ENCODE peak calls at places on chromosomes 6 and 20, in four cellular contexts. P is K562, C is SK-N-SH, D is GM12878. R is an unnamed sample.

GRCh38 chr6:7247828-7248227 is 65.2 kb downstream of the SSR1 start:
- DNase-seq in P (no peak), C (no peak), D (no peak), R (no peak)

GRCh38 chr20:58293453-58293852 is 16.1 kb upstream of the RAB22A start:
- DNase-seq in P (peak), C (peak), D (no peak), R (peak)

GRCh38 chr6:94673251-94673650 is 904.1 kb upstream of the MANEA start:
- DNase-seq in P (no peak), C (no peak), D (no peak), R (no peak)

GRCh38 chr6:166006593-166007301 is 160.9 kb downstream of the TBXT start:
- DNase-seq in P (no peak), C (peak), D (no peak), R (no peak)

GRCh38 chr6:133179483-133179882 is 61.7 kb upstream of the EYA4 start:
- DNase-seq in P (no peak), C (no peak), D (no peak), R (no peak)

GRCh38 chr6:137403855-137404254 is 90.3 kb downstream of the OLIG3 start:
- DNase-seq in P (no peak), C (no peak), D (no peak), R (no peak)

GRCh38 chr6:143248359-143248758 is 187.7 kb downstream of the AIG1 start:
- DNase-seq in P (no peak), C (no peak), D (no peak), R (no peak)

GRCh38 chr20:58790440-58790839 is 60.3 kb downstream of the GNAS-AS1 start:
- DNase-seq in P (no peak), C (no peak), D (no peak), R (no peak)

GRCh38 chr20:33165416-33166055 is 2.4 kb upstream of the BPIFA2 start:
- DNase-seq in P (no peak), C (no peak), D (no peak), R (no peak)

GRCh38 chr6:124780621-124781020 is 181.6 kb upstream of the RNF217 start:
- DNase-seq in P (no peak), C (no peak), D (no peak), R (no peak)

GRCh38 chr20:38113401-38114325 is 51.4 kb downstream of the TGM2 start:
- DNase-seq in P (peak), C (no peak), D (no peak), R (peak)

GRCh38 chr20:57746832-57747404 is 37.1 kb upstream of the PMEPA1 start:
- DNase-seq in P (no peak), C (peak), D (no peak), R (no peak)

GRCh38 chr6:131945971-131946370 is 5.2 kb downstream of the CCN2 start:
- DNase-seq in P (no peak), C (no peak), D (no peak), R (no peak)

GRCh38 chr6:106534564-106534982 is 94.7 kb downstream of the RTN4IP1 start:
- DNase-seq in P (no peak), C (no peak), D (no peak), R (no peak)

GRCh38 chr6:166860392-166860791 is 96.0 kb downstream of the RNASET2 start:
- DNase-seq in P (no peak), C (no peak), D (no peak), R (no peak)

GRCh38 chr6:50116390-50116789 is 66.7 kb upstream of the DEFB112 start:
- DNase-seq in P (no peak), C (peak), D (no peak), R (no peak)

GRCh38 chr6:56524891-56525703 is 117.6 kb downstream of the DST start:
- DNase-seq in P (no peak), C (no peak), D (no peak), R (no peak)

GRCh38 chr20:35013421-35014411 is 58.0 kb downstream of the MYH7B start:
- DNase-seq in P (no peak), C (peak), D (no peak), R (no peak)

GRCh38 chr6:127069659-127070279 is 48.7 kb upstream of the RSPO3 start:
- DNase-seq in P (no peak), C (peak), D (no peak), R (no peak)

GRCh38 chr20:45934046-45934586 is 367 bp upstream of the PCIF1 start:
- DNase-seq in P (peak), C (peak), D (no peak), R (peak)

GRCh38 chr20:34529742-34530141 is 13.5 kb downstream of the DYNLRB1 start:
- DNase-seq in P (no peak), C (no peak), D (no peak), R (no peak)

GRCh38 chr6:11921017-11921438 is 91.1 kb upstream of the HIVEP1 start:
- DNase-seq in P (peak), C (no peak), D (no peak), R (no peak)

GRCh38 chr6:142485256-142485655 is 183.4 kb downstream of the ADGRG6 start:
- DNase-seq in P (no peak), C (no peak), D (no peak), R (no peak)

GRCh38 chr20:58461899-58462298 is 53.3 kb downstream of the APCDD1L start:
- DNase-seq in P (no peak), C (no peak), D (no peak), R (no peak)

GRCh38 chr6:56840467-56841371 is 114.2 kb upstream of the BEND6 start:
- DNase-seq in P (no peak), C (peak), D (no peak), R (no peak)

GRCh38 chr6:129696843-129697242 is 13.1 kb downstream of the ARHGAP18 start:
- DNase-seq in P (no peak), C (no peak), D (no peak), R (no peak)

GRCh38 chr6:6686176-6686575 is 97.7 kb downstream of the LY86 start:
- DNase-seq in P (no peak), C (no peak), D (no peak), R (no peak)

GRCh38 chr6:101614774-101615173 is 221.3 kb downstream of the GRIK2 start:
- DNase-seq in P (no peak), C (no peak), D (no peak), R (no peak)

GRCh38 chr20:6583134-6583738 is 184.2 kb upstream of the BMP2 start:
- DNase-seq in P (no peak), C (peak), D (peak), R (peak)

GRCh38 chr6:169243661-169244060 is 10.0 kb downstream of the THBS2 start:
- DNase-seq in P (no peak), C (no peak), D (no peak), R (no peak)
- TF ChIP-seq USF1 in P (no peak), C (no peak), D (no peak), R (no peak)

DNA sequence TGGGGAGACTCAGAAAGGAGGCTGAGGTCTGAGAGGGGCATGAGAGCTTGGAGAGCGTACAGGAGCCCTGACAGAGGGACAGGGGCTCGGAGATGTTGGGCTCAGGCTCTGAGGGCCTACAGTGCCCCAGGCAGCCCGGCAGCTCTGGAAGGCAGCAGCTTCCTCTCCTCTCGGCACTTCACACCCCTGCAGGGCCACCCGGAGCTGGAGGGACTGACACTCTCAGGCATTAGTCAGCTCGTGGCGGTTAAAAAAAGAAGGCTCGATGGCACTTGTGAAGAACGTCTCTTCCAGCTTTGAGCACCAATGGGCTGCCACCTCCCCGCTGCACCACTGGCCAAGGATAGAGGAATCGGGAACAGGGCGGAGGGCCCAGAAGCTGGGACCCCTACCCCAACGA is 62.6 kb upstream of the SIRPA start:
- DNase-seq in P (no peak), C (no peak), D (no peak), R (no peak)
- TF ChIP-seq USF1 in P (no peak), C (no peak), D (no peak), R (no peak)

GRCh38 chr6:90610291-90610670 is 23.4 kb upstream of the MAP3K7 start:
- DNase-seq in P (no peak), C (peak), D (no peak), R (no peak)
- TF ChIP-seq USF1 in P (no peak), C (no peak), D (no peak), R (no peak)

DNA sequence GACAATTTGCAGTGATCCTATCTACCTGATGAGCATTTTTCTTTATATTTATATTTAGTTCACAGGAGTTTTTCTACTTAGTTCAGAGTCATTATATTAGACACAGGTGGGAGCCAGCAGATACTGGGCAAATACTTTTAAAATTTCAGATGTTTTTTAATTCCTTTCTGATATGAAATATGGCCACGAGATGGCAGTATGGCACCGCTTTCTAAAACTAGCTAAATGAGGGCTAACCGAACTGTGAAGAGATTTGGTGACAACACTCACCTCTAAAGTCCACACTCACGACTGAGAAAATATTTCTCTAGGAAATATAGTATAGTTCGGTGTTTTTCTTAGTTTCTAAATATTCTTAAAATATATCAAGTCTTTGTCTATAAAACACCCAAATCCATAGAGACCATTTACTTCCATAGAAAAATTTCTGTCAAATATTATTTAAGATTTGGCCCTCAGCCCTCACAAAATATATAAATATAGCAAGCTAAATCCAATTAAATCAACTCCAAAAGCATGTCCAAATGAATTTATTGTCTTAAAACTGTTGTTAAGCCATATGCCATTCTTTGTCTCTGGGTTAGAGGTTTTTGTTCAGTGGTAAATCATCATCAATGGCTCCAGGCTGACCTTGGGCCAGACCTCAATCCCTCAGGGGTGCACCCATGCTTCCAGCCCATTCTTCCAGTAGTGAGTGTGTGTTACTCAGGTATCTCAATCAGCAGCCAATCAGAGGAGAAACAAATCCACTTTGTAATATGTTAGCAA is 63.6 kb downstream of the HUS1B start:
- DNase-seq in P (peak), C (peak), D (peak), R (peak)
- TF ChIP-seq USF1 in P (no peak), C (no peak), D (no peak), R (no peak)

GRCh38 chr6:32086661-32087573 is 22.2 kb downstream of the TNXB start:
- DNase-seq in P (no peak), C (no peak), D (peak), R (no peak)
- TF ChIP-seq USF1 in P (no peak), C (no peak), D (no peak), R (peak)

DNA sequence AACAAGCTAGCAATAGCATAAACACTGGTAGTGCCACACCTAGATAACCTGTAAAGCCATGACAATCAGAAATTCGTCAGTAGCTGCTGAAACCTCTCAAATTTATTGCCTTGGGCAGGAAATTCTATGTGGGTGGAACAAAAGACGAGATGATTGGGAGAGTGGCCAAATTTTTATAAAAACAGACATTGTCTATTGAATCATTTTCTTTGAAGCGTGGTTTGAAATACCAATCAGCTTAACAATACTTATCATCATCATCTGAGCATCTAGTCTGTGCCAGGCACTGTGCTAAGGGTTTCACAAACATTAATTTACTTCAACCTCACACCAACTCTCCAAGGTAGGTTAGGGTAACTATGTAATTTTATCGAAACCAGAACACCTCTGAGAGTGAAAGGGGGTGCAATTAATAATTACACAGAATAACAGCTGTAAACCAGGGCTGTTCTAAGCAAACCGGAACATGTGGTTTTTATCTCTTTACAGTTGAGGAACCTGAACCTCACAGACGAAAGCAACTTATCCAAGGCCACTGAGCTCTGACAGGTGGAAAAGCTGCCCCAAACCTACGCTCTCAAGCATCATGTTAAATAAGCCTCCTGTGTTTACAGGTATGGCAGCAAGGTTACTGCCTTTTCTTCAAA is 43.4 kb downstream of the NHSL1 start:
- DNase-seq in P (no peak), C (no peak), D (peak), R (no peak)
- TF ChIP-seq USF1 in P (no peak), C (no peak), D (no peak), R (no peak)

GRCh38 chr20:50683570-50683969 is 7.8 kb downstream of the RIPOR3 start:
- DNase-seq in P (no peak), C (no peak), D (no peak), R (no peak)
- TF ChIP-seq USF1 in P (no peak), C (no peak), D (no peak), R (no peak)

GRCh38 chr6:144710207-144710606 is 425.1 kb downstream of the UTRN start:
- DNase-seq in P (no peak), C (no peak), D (no peak), R (no peak)
- TF ChIP-seq USF1 in P (no peak), C (no peak), D (no peak), R (no peak)

GRCh38 chr20:53902968-53903651 is 167.3 kb downstream of the BCAS1 start:
- DNase-seq in P (no peak), C (no peak), D (no peak), R (no peak)
- TF ChIP-seq USF1 in P (no peak), C (no peak), D (no peak), R (no peak)

R was measured in WTC11.